ENCODE peak calls at places on chromosomes 3 and 15, in seven cellular contexts. R is NCI-H748 treated with DMSO at 0.1 percent for 48 hours; J is SK-N-DZ; E is bronchial epithelial cell; O is glutamatergic neuron; D is CD8-positive, alpha-beta memory T cell; G is NCI-H1092 treated with DMSO at 0.1 percent for 48 hours. I is an unnamed sample.

GRCh38 chr15:51108933-51109550 is 14.3 kb upstream of the TNFAIP8L3 start:
- DNase-seq in R (no peak), J (no peak), E (peak), O (no peak), D (no peak), G (no peak), I (no peak)

GRCh38 chr3:116512281-116512680 is 67.0 kb upstream of the LSAMP start:
- DNase-seq in R (no peak), J (no peak), E (no peak), O (no peak), D (no peak), G (no peak), I (no peak)

GRCh38 chr3:25582242-25582641 is 82.5 kb downstream of the TOP2B start:
- DNase-seq in R (no peak), J (no peak), E (peak), O (no peak), D (no peak), G (no peak), I (no peak)

GRCh38 chr15:57198654-57199241 is 177.6 kb upstream of the CGNL1 start:
- DNase-seq in R (peak), J (no peak), E (peak), O (peak), D (no peak), G (peak), I (peak)

GRCh38 chr15:28994142-28994829 is 108.5 kb downstream of the APBA2 start:
- DNase-seq in R (no peak), J (no peak), E (no peak), O (no peak), D (no peak), G (no peak), I (no peak)

GRCh38 chr3:37526511-37526910 is 335.2 kb upstream of the CTDSPL start:
- DNase-seq in R (no peak), J (no peak), E (no peak), O (no peak), D (no peak), G (no peak), I (no peak)

GRCh38 chr3:179425075-179425474 is 26.2 kb downstream of the GNB4 start:
- DNase-seq in R (no peak), J (no peak), E (no peak), O (no peak), D (no peak), G (no peak), I (no peak)

GRCh38 chr15:58410353-58410752 is 21.4 kb upstream of the LIPC start:
- DNase-seq in R (no peak), J (no peak), E (no peak), O (no peak), D (peak), G (no peak), I (no peak)

GRCh38 chr3:46299608-46300460 is 54.1 kb upstream of the CCR2 start:
- DNase-seq in R (no peak), J (no peak), E (no peak), O (no peak), D (no peak), G (no peak), I (no peak)

GRCh38 chr3:20141841-20142240 is 44.2 kb downstream of the SGO1 start:
- DNase-seq in R (no peak), J (peak), E (no peak), O (peak), D (no peak), G (peak), I (peak)

GRCh38 chr15:41944313-41944940 is 27.9 kb downstream of the EHD4 start:
- DNase-seq in R (no peak), J (no peak), E (peak), O (no peak), D (no peak), G (no peak), I (no peak)

GRCh38 chr3:119148493-119149180 is 2.7 kb downstream of the TEX55 start:
- DNase-seq in R (no peak), J (no peak), E (peak), O (no peak), D (no peak), G (no peak), I (no peak)

GRCh38 chr3:60399295-60399694 is 852.0 kb downstream of the FHIT start:
- DNase-seq in R (peak), J (no peak), E (no peak), O (no peak), D (no peak), G (no peak), I (no peak)

GRCh38 chr3:36969540-36970432 is 23.1 kb downstream of the EPM2AIP1 start:
- DNase-seq in R (peak), J (peak), E (peak), O (peak), D (no peak), G (peak), I (peak)

GRCh38 chr15:74432968-74433591 is 678 bp downstream of the SEMA7A start:
- DNase-seq in R (no peak), J (no peak), E (no peak), O (no peak), D (no peak), G (no peak), I (no peak)

GRCh38 chr3:14147063-14147435 is 22.2 kb downstream of the TMEM43 start:
- DNase-seq in R (no peak), J (no peak), E (no peak), O (no peak), D (no peak), G (no peak), I (no peak)

GRCh38 chr3:115903843-115904242 is 280.5 kb downstream of the GAP43 start:
- DNase-seq in R (no peak), J (no peak), E (no peak), O (no peak), D (no peak), G (no peak), I (no peak)

GRCh38 chr3:38843898-38844297 is 27.9 kb upstream of the SCN10A start:
- DNase-seq in R (no peak), J (peak), E (peak), O (no peak), D (no peak), G (no peak), I (no peak)

GRCh38 chr3:9810357-9810726 is 280 bp downstream of the TTLL3 start:
- DNase-seq in R (no peak), J (peak), E (no peak), O (no peak), D (no peak), G (no peak), I (no peak)

I was measured in BE2C.